ENCODE peak calls at places on chromosomes 11 and 22, in eight cellular contexts. X is stomach; C is right atrium auricular region; P is adipocyte; B is CD4-positive, alpha-beta memory T cell; O is IMR-90; R is GM23338; Z is fibroblast of lung. H is an unnamed sample.

GRCh38 chr22:17269224-17269606 is 50.0 kb upstream of the ADA2 start:
- DNase-seq in X (no peak), C (no peak), P (no peak), B (no peak), O (no peak), R (no peak), Z (no peak), H (peak; percentile 2)

GRCh38 chr11:94025695-94026394 is 4.7 kb downstream of the HEPHL1 start:
- DNase-seq in X (no peak), C (no peak), P (no peak), B (no peak), O (peak; percentile 52), R (no peak), Z (peak; percentile 79), H (no peak)

GRCh38 chr22:38173156-38173906 is 8.3 kb downstream of the PLA2G6 start:
- DNase-seq in X (no peak), C (no peak), P (no peak), B (no peak), O (no peak), R (no peak), Z (no peak), H (no peak)

GRCh38 chr11:84922836-84923235 is 704.3 kb downstream of the DLG2 start:
- DNase-seq in X (no peak), C (no peak), P (no peak), B (no peak), O (no peak), R (no peak), Z (no peak), H (peak; percentile 37)

GRCh38 chr22:23655891-23656475 is 23.9 kb upstream of the DRICH1 start:
- DNase-seq in X (no peak), C (no peak), P (no peak), B (no peak), O (no peak), R (no peak), Z (no peak), H (no peak)

GRCh38 chr11:128525411-128526243 is 61.7 kb downstream of the ETS1 start:
- DNase-seq in X (no peak), C (no peak), P (no peak), B (peak; percentile 78), O (peak; percentile 74), R (peak; percentile 54), Z (peak; percentile 92), H (no peak)

GRCh38 chr22:46267431-46268279 is at the start of gene TTC38:
- DNase-seq in X (peak; percentile 95), C (peak; percentile 94), P (peak; percentile 94), B (peak; percentile 59), O (peak; percentile 60), R (peak; percentile 77), Z (peak; percentile 76), H (peak; percentile 87)

GRCh38 chr11:116177521-116178220 is 595.1 kb downstream of the BUD13 start:
- DNase-seq in X (no peak), C (no peak), P (no peak), B (no peak), O (no peak), R (no peak), Z (peak; percentile 8), H (peak; percentile 24)

GRCh38 chr22:24707477-24707816 is 67.1 kb downstream of the PIWIL3 start:
- DNase-seq in X (no peak), C (no peak), P (no peak), B (no peak), O (no peak), R (peak; percentile 46), Z (no peak), H (no peak)

GRCh38 chr22:36433318-36434231 is 45.8 kb upstream of the MYH9 start:
- DNase-seq in X (peak; percentile 88), C (no peak), P (no peak), B (no peak), O (no peak), R (peak; percentile 55), Z (peak; percentile 36), H (no peak)

GRCh38 chr11:127943763-127944162 is 643.6 kb downstream of the ETS1 start:
- DNase-seq in X (no peak), C (no peak), P (no peak), B (no peak), O (no peak), R (no peak), Z (peak; percentile 32), H (no peak)

DNA sequence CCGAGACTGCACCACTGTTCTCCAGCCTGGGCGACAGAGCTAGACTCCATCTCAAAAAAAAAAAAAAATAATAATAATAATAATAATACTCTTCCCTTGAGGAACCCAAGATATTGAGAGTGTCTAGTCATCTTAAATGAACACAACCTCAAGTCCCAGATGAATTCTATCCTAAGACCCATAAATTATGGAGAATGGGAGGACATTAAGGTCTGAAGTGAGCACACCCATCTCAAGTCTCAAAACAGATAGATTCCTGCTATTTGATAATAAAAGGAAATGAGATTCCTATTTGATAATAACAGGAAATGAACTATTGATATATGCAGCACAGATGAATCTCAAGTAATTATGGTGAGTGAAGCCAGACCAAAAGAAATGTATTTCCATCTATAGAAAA is 51.5 kb downstream of the MAPK1 start:
- DNase-seq in X (no peak), C (no peak), P (no peak), B (no peak), O (no peak), R (no peak), Z (no peak), H (no peak)
- H3K4me1 ChIP-seq in X (peaks cover 37% of the 10 kb centered on the region), C (no peaks in the 10 kb centered on the region), P (peaks cover 14% of the 10 kb centered on the region), B (peaks cover 57% of the 10 kb centered on the region), O (peaks cover 10% of the 10 kb centered on the region), R (peaks cover 25% of the 10 kb centered on the region), Z (peaks cover 10% of the 10 kb centered on the region), H (no peaks in the 10 kb centered on the region)

GRCh38 chr11:114343020-114343419 is 46.8 kb downstream of the NNMT start:
- DNase-seq in X (no peak), C (no peak), P (no peak), B (no peak), O (no peak), R (no peak), Z (no peak), H (no peak)

GRCh38 chr11:114343493-114343892 is 47.3 kb downstream of the NNMT start:
- DNase-seq in X (no peak), C (no peak), P (no peak), B (no peak), O (no peak), R (no peak), Z (no peak), H (no peak)

GRCh38 chr11:114342476-114342875 is 46.3 kb downstream of the NNMT start:
- DNase-seq in X (no peak), C (no peak), P (no peak), B (no peak), O (no peak), R (no peak), Z (no peak), H (no peak)

GRCh38 chr11:114344494-114344893 is 48.3 kb downstream of the NNMT start:
- DNase-seq in X (no peak), C (no peak), P (no peak), B (no peak), O (no peak), R (no peak), Z (no peak), H (no peak)

GRCh38 chr11:114340311-114341131 is 44.3 kb downstream of the NNMT start:
- DNase-seq in X (peak; percentile 39), C (peak; percentile 73), P (peak; percentile 90), B (peak; percentile 35), O (peak; percentile 82), R (peak; percentile 92), Z (peak; percentile 74), H (peak; percentile 61)
- H3K4me3 ChIP-seq in X (peak overlapping the region; percentile 12), C (no peak overlapping the region), P (peak overlapping the region; percentile 79), B (peak overlapping the region; percentile 3), O (no peak overlapping the region), R (no peak overlapping the region), Z (peak overlapping the region; percentile 24), H (no peak overlapping the region)

GRCh38 chr11:122612123-122612824 is 43.2 kb upstream of the UBASH3B start:
- DNase-seq in X (no peak), C (no peak), P (no peak), B (no peak), O (no peak), R (no peak), Z (peak; percentile 7), H (no peak)
- H3K27me3 ChIP-seq in X (no peaks in the 10 kb centered on the region), C (no peaks in the 10 kb centered on the region), P (peaks cover 4% of the 10 kb centered on the region), B (no peaks in the 10 kb centered on the region), O (peaks cover 24% of the 10 kb centered on the region), R (no peaks in the 10 kb centered on the region), Z (peaks cover 5% of the 10 kb centered on the region), H (no peaks in the 10 kb centered on the region)

DNA sequence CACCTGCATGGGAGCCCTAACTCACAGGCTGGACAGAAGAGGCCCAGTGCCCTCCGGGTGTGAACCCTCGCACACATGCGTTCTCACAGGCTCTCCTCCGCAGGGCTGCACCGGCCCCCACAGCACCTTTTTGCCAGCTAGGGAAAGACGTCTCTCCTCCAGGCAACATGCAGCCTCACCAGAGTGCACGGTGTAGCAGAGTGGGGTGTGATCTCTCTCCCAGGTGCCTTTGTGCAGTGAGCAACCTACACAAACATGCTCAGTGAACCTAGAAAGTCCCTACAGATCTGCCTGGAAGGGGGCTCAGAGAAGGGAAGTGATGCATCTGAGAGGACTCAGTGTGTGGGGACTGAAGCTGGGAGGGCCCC is 3.7 kb upstream of the CARNS1 start:
- DNase-seq in X (no peak), C (no peak), P (no peak), B (no peak), O (no peak), R (no peak), Z (no peak), H (no peak)
- H3K4me1 ChIP-seq in X (peaks cover 22% of the 10 kb centered on the region), C (no peaks in the 10 kb centered on the region), P (no peaks in the 10 kb centered on the region), B (peaks cover 93% of the 10 kb centered on the region), O (no peaks in the 10 kb centered on the region), R (peaks cover 12% of the 10 kb centered on the region), Z (no peaks in the 10 kb centered on the region), H (no peaks in the 10 kb centered on the region)

GRCh38 chr11:65592840-65593517 is 2.6 kb downstream of the KCNK7 start:
- DNase-seq in X (no peak), C (no peak), P (no peak), B (no peak), O (no peak), R (no peak), Z (no peak), H (no peak)
- H3K4me3 ChIP-seq in X (no peak overlapping the region), C (no peak overlapping the region), P (no peak overlapping the region), B (no peak overlapping the region), O (no peak overlapping the region), R (peak overlapping the region; percentile 62), Z (no peak overlapping the region), H (no peak overlapping the region)

GRCh38 chr22:43110444-43110926 is at the start of gene BIK:
- DNase-seq in X (peak; percentile 68), C (no peak), P (peak; percentile 53), B (peak; percentile 58), O (no peak), R (peak; percentile 92), Z (no peak), H (peak; percentile 48)

GRCh38 chr22:43109511-43109910 is 1.0 kb upstream of the BIK start:
- DNase-seq in X (no peak), C (no peak), P (no peak), B (no peak), O (no peak), R (peak; percentile 58), Z (no peak), H (no peak)

GRCh38 chr22:43106302-43106701 is 4.2 kb upstream of the BIK start:
- DNase-seq in X (no peak), C (no peak), P (no peak), B (no peak), O (no peak), R (no peak), Z (no peak), H (no peak)

GRCh38 chr22:43110927-43111623 is 525 bp downstream of the BIK start:
- DNase-seq in X (peak; percentile 76), C (no peak), P (peak; percentile 21), B (peak; percentile 51), O (no peak), R (peak; percentile 64), Z (no peak), H (peak; percentile 58)

GRCh38 chr22:43109921-43110443 is 568 bp upstream of the BIK start:
- DNase-seq in X (no peak), C (no peak), P (peak; percentile 30), B (no peak), O (no peak), R (peak; percentile 55), Z (no peak), H (peak; percentile 43)
- H3K27me3 ChIP-seq in X (no peaks in the 10 kb centered on the region), C (no peaks in the 10 kb centered on the region), P (peaks cover 49% of the 10 kb centered on the region), B (no peaks in the 10 kb centered on the region), O (peaks cover 55% of the 10 kb centered on the region), R (peaks cover 53% of the 10 kb centered on the region), Z (peaks cover 40% of the 10 kb centered on the region), H (peaks cover 2% of the 10 kb centered on the region)